ENCODE peak calls at places on chromosomes 13 and 19, in six cellular contexts. Z is adipocyte, B is heart right ventricle, O is fibroblast of pulmonary artery, T is myocyte, C is fibroblast of the aortic adventitia. D is an unnamed sample.

GRCh38 chr19:53998223-53998622 is 6.8 kb downstream of the CACNG6 start:
- DNase-seq in O (no peak), T (no peak), Z (no peak), B (no peak), C (no peak), D (no peak)

GRCh38 chr19:3510727-3511126 is 4.6 kb downstream of the FZR1 start:
- DNase-seq in Z (no peak), T (no peak), B (no peak), O (no peak), C (no peak), D (no peak)

GRCh38 chr13:108121406-108121805 is 93.9 kb downstream of the LIG4 start:
- DNase-seq in C (no peak), T (no peak), Z (no peak), O (no peak), B (no peak), D (no peak)

GRCh38 chr19:52665047-52665446 is 26.9 kb upstream of the ZNF83 start:
- DNase-seq in C (no peak), T (peak; percentile 61), B (no peak), O (no peak), Z (no peak), D (no peak)

GRCh38 chr13:89827552-89827951 is 1519.9 kb upstream of the MIR17HG start:
- DNase-seq in C (no peak), B (no peak), Z (no peak), O (no peak), T (no peak), D (no peak)

GRCh38 chr19:56837004-56837403 is 3.5 kb downstream of the PEG3 start:
- DNase-seq in C (no peak), B (no peak), O (no peak), Z (no peak), T (no peak), D (no peak)

GRCh38 chr13:70817571-70817970 is 709.3 kb upstream of the KLHL1 start:
- DNase-seq in Z (peak; percentile 80), O (no peak), C (no peak), B (no peak), T (no peak), D (no peak)

GRCh38 chr19:58374200-58374599 is 6.6 kb downstream of the ZNF837 start:
- DNase-seq in O (peak; percentile 37), Z (no peak), C (no peak), B (no peak), T (no peak), D (no peak)

GRCh38 chr13:50124536-50125305 is 109.5 kb downstream of the KCNRG start:
- DNase-seq in T (no peak), C (peak; percentile 55), Z (peak; percentile 98), O (peak; percentile 57), B (peak; percentile 54), D (no peak)

GRCh38 chr19:53332484-53332883 is 1.1 kb upstream of the ZNF845 start:
- DNase-seq in O (no peak), T (peak; percentile 2), B (no peak), Z (no peak), C (no peak), D (no peak)

GRCh38 chr19:17020823-17021222 is 5.8 kb downstream of the CPAMD8 start:
- DNase-seq in C (no peak), O (peak; percentile 22), T (no peak), B (no peak), Z (no peak), D (no peak)

GRCh38 chr19:29510701-29511265 is 15.0 kb upstream of the VSTM2B start:
- DNase-seq in B (no peak), O (no peak), C (no peak), T (no peak), Z (no peak), D (no peak)

GRCh38 chr19:14061751-14062557 is at the start of gene PALM3:
- DNase-seq in T (no peak), C (no peak), B (no peak), Z (no peak), O (no peak), D (no peak)

GRCh38 chr19:11067356-11068113 is 21.7 kb upstream of the LDLR start:
- DNase-seq in B (no peak), O (no peak), T (peak; percentile 70), Z (no peak), C (no peak), D (no peak)

GRCh38 chr19:55640577-55641375 is at the start of gene ZNF580:
- DNase-seq in T (peak; percentile 78), O (peak; percentile 86), C (peak; percentile 71), Z (peak; percentile 85), B (peak; percentile 75), D (peak; percentile 82)

GRCh38 chr19:56111601-56112312 is 9.3 kb downstream of the ZNF787 start:
- DNase-seq in O (no peak), B (peak; percentile 44), Z (no peak), T (peak; percentile 84), C (no peak), D (peak; percentile 57)

GRCh38 chr13:49641810-49642291 is 13.5 kb downstream of the ARL11 start:
- DNase-seq in Z (peak; percentile 85), T (peak; percentile 72), B (no peak), O (peak; percentile 91), C (peak; percentile 96), D (no peak)

GRCh38 chr13:39877134-39877533 is 221.7 kb downstream of the COG6 start:
- DNase-seq in C (no peak), T (no peak), O (no peak), Z (no peak), B (no peak), D (no peak)

GRCh38 chr19:35468637-35469036 is 20.6 kb downstream of the FFAR2 start:
- DNase-seq in O (peak; percentile 46), B (peak; percentile 36), Z (peak; percentile 16), T (peak; percentile 12), C (peak; percentile 13), D (peak; percentile 49)

GRCh38 chr13:87884874-87885273 is 213.7 kb downstream of the SLITRK5 start:
- DNase-seq in Z (no peak), B (no peak), C (no peak), T (peak; percentile 0), O (peak; percentile 10), D (no peak)

D was measured in activated naive CD8-positive, alpha-beta T cell treated with anti-CD3 and anti-CD28 coated beads for 36 hours.